ENCODE peak calls at places on chromosomes 16 and 17, in six cellular contexts. F, I, A, G, O and C are unnamed samples.

GRCh38 chr16:12470311-12471229 is 333.1 kb downstream of the CPPED1 start:
- DNase-seq in F (peak; percentile 53), I (no peak), A (no peak), G (no peak), O (no peak), C (no peak)

GRCh38 chr16:10107081-10107480 is 75.1 kb downstream of the GRIN2A start:
- DNase-seq in F (no peak), I (no peak), A (no peak), G (no peak), O (no peak), C (no peak)

GRCh38 chr16:2838928-2839327 is 8.8 kb downstream of the ZG16B start:
- DNase-seq in F (peak; percentile 42), I (peak; percentile 39), A (no peak), G (peak; percentile 79), O (peak; percentile 62), C (peak; percentile 83)

GRCh38 chr17:55812323-55812722 is 61.5 kb downstream of the PCTP start:
- DNase-seq in F (no peak), I (no peak), A (no peak), G (no peak), O (no peak), C (no peak)

GRCh38 chr17:8003594-8004181 is 1.3 kb downstream of the GUCY2D start:
- DNase-seq in F (no peak), I (no peak), A (no peak), G (no peak), O (no peak), C (no peak)

GRCh38 chr16:62907562-62907961 is 871.3 kb upstream of the CDH8 start:
- DNase-seq in F (no peak), I (no peak), A (no peak), G (no peak), O (no peak), C (no peak)

GRCh38 chr17:9666461-9667050 is 21.2 kb downstream of the USP43 start:
- DNase-seq in F (no peak), I (no peak), A (no peak), G (no peak), O (no peak), C (no peak)

GRCh38 chr16:11135167-11135973 is 120.6 kb downstream of the SOCS1 start:
- DNase-seq in F (no peak), I (no peak), A (no peak), G (no peak), O (no peak), C (no peak)

GRCh38 chr17:28481081-28481571 is 7.7 kb downstream of the SLC13A2 start:
- DNase-seq in F (no peak), I (no peak), A (no peak), G (no peak), O (no peak), C (no peak)